ENCODE peak calls at places on chromosome 2, in seven cellular contexts. I is naive thymus-derived CD8-positive, alpha-beta T cell; M is HFFc6; Z is heart left ventricle; O is GM04503; C is lower leg skin; S is T-helper 2 cell. Y is an unnamed sample.

GRCh38 chr2:111157798-111158197 is 37.1 kb downstream of the BCL2L11 start:
- DNase-seq in I (no peak), M (no peak), Z (no peak), O (no peak), C (no peak), S (no peak), Y (no peak)

GRCh38 chr2:3535467-3535793 is 16.1 kb upstream of the ADI1 start:
- DNase-seq in I (no peak), M (no peak), Z (no peak), O (no peak), C (no peak), S (no peak), Y (no peak)

GRCh38 chr2:158043181-158043948 is 58.3 kb upstream of the UPP2 start:
- DNase-seq in I (no peak), M (no peak), Z (no peak), O (no peak), C (no peak), S (no peak), Y (no peak)

GRCh38 chr2:180314086-180314485 is 307.0 kb upstream of the CWC22 start:
- DNase-seq in I (no peak), M (peak; percentile 53), Z (no peak), O (no peak), C (no peak), S (no peak), Y (no peak)

GRCh38 chr2:217409939-217410820 is 550.3 kb upstream of the TNP1 start:
- DNase-seq in I (no peak), M (no peak), Z (peak; percentile 22), O (no peak), C (no peak), S (no peak), Y (no peak)

GRCh38 chr2:15159751-15160177 is 401.4 kb downstream of the NBAS start:
- DNase-seq in I (no peak), M (peak; percentile 62), Z (no peak), O (no peak), C (no peak), S (no peak), Y (no peak)

GRCh38 chr2:164386226-164386625 is 235.1 kb downstream of the GRB14 start:
- DNase-seq in I (no peak), M (no peak), Z (no peak), O (no peak), C (no peak), S (no peak), Y (no peak)

GRCh38 chr2:224404766-224405165 is 2.9 kb upstream of the FAM124B start:
- DNase-seq in I (no peak), M (no peak), Z (no peak), O (no peak), C (no peak), S (no peak), Y (no peak)

GRCh38 chr2:104412384-104412783 is 441.5 kb upstream of the POU3F3 start:
- DNase-seq in I (no peak), M (no peak), Z (no peak), O (no peak), C (no peak), S (no peak), Y (no peak)

GRCh38 chr2:65392609-65393008 is 39.8 kb downstream of the SPRED2 start:
- DNase-seq in I (no peak), M (no peak), Z (no peak), O (no peak), C (no peak), S (no peak), Y (no peak)

GRCh38 chr2:173654146-173654895 is 299.6 kb downstream of the CDCA7 start:
- DNase-seq in I (no peak), M (no peak), Z (no peak), O (no peak), C (no peak), S (no peak), Y (no peak)

GRCh38 chr2:138020432-138020831 is 56.2 kb downstream of the HNMT start:
- DNase-seq in I (no peak), M (no peak), Z (no peak), O (no peak), C (no peak), S (no peak), Y (no peak)

GRCh38 chr2:237435844-237436590 is 22.1 kb upstream of the COL6A3 start:
- DNase-seq in I (no peak), M (peak; percentile 91), Z (no peak), O (peak; percentile 86), C (no peak), S (no peak), Y (no peak)

GRCh38 chr2:71157124-71157802 is 26.8 kb downstream of the MPHOSPH10 start:
- DNase-seq in I (peak; percentile 74), M (peak; percentile 5), Z (peak; percentile 49), O (no peak), C (no peak), S (peak; percentile 40), Y (peak; percentile 56)

GRCh38 chr2:235621736-235622135 is 127.9 kb downstream of the AGAP1 start:
- DNase-seq in I (no peak), M (no peak), Z (no peak), O (no peak), C (no peak), S (no peak), Y (no peak)

GRCh38 chr2:225337183-225337582 is 62.3 kb upstream of the NYAP2 start:
- DNase-seq in I (no peak), M (peak; percentile 70), Z (no peak), O (peak; percentile 5), C (no peak), S (no peak), Y (no peak)

GRCh38 chr2:25228848-25229674 is 60.7 kb upstream of the POMC start:
- DNase-seq in I (peak; percentile 66), M (peak; percentile 58), Z (peak; percentile 77), O (peak; percentile 21), C (peak; percentile 94), S (no peak), Y (peak; percentile 10)

GRCh38 chr2:235162544-235163197 is 210.9 kb downstream of the SH3BP4 start:
- DNase-seq in I (no peak), M (peak; percentile 18), Z (no peak), O (no peak), C (no peak), S (no peak), Y (no peak)

GRCh38 chr2:37612382-37612781 is 59.1 kb downstream of the CDC42EP3 start:
- DNase-seq in I (no peak), M (no peak), Z (no peak), O (no peak), C (no peak), S (no peak), Y (no peak)

GRCh38 chr2:146652311-146652710 is 1192.5 kb upstream of the ACVR2A start:
- DNase-seq in I (no peak), M (peak; percentile 52), Z (no peak), O (no peak), C (no peak), S (no peak), Y (no peak)

GRCh38 chr2:38057651-38058410 is 18.1 kb downstream of the CYP1B1 start:
- DNase-seq in I (no peak), M (no peak), Z (no peak), O (no peak), C (no peak), S (no peak), Y (no peak)

GRCh38 chr2:1685957-1686783 is 58.1 kb downstream of the PXDN start:
- DNase-seq in I (peak; percentile 26), M (peak; percentile 52), Z (no peak), O (no peak), C (peak; percentile 76), S (no peak), Y (no peak)

GRCh38 chr2:23637011-23637778 is 252.2 kb downstream of the KLHL29 start:
- DNase-seq in I (no peak), M (peak; percentile 66), Z (peak; percentile 56), O (no peak), C (no peak), S (no peak), Y (no peak)

GRCh38 chr2:88656690-88657089 is 29.4 kb upstream of the EIF2AK3 start:
- DNase-seq in I (no peak), M (peak; percentile 39), Z (no peak), O (no peak), C (no peak), S (no peak), Y (no peak)

GRCh38 chr2:197183355-197183754 is 127.2 kb downstream of the ANKRD44 start:
- DNase-seq in I (no peak), M (no peak), Z (no peak), O (no peak), C (no peak), S (no peak), Y (no peak)

GRCh38 chr2:176188218-176188968 is at the start of gene HOXD1:
- DNase-seq in I (no peak), M (no peak), Z (peak; percentile 42), O (no peak), C (peak; percentile 87), S (no peak), Y (no peak)

GRCh38 chr2:42132966-42133641 is 36.0 kb upstream of the EML4 start:
- DNase-seq in I (peak; percentile 94), M (peak; percentile 97), Z (peak; percentile 84), O (peak; percentile 91), C (peak; percentile 96), S (peak; percentile 84), Y (peak; percentile 70)

GRCh38 chr2:158391361-158391760 is 65.2 kb downstream of the CCDC148 start:
- DNase-seq in I (no peak), M (no peak), Z (no peak), O (no peak), C (no peak), S (no peak), Y (no peak)

GRCh38 chr2:127811397-127811860 is 458 bp upstream of the WDR33 start:
- DNase-seq in I (peak; percentile 64), M (no peak), Z (no peak), O (no peak), C (no peak), S (no peak), Y (no peak)

GRCh38 chr2:86807462-86808275 is 17.0 kb upstream of the CD8A start:
- DNase-seq in I (peak; percentile 86), M (no peak), Z (no peak), O (no peak), C (peak; percentile 90), S (no peak), Y (peak; percentile 57)

GRCh38 chr2:71545572-71546274 is 92.4 kb downstream of the DYSF start:
- DNase-seq in I (peak; percentile 69), M (peak; percentile 34), Z (peak; percentile 45), O (no peak), C (no peak), S (no peak), Y (no peak)

GRCh38 chr2:98570356-98570755 is 38.0 kb downstream of the COA5 start:
- DNase-seq in I (no peak), M (no peak), Z (no peak), O (no peak), C (no peak), S (no peak), Y (no peak)

GRCh38 chr2:74690571-74690970 is 36.5 kb downstream of the SEMA4F start:
- DNase-seq in I (no peak), M (peak; percentile 57), Z (no peak), O (peak; percentile 25), C (no peak), S (no peak), Y (no peak)

GRCh38 chr2:205682239-205683021 is at the start of gene NRP2:
- DNase-seq in I (peak; percentile 68), M (peak; percentile 72), Z (peak; percentile 84), O (no peak), C (peak; percentile 96), S (peak; percentile 41), Y (no peak)

GRCh38 chr2:85324639-85325465 is 2.9 kb downstream of the TGOLN2 start:
- DNase-seq in I (no peak), M (no peak), Z (no peak), O (no peak), C (no peak), S (no peak), Y (no peak)

GRCh38 chr2:203648273-203648672 is 58.2 kb upstream of the CD28 start:
- DNase-seq in I (no peak), M (no peak), Z (no peak), O (no peak), C (no peak), S (no peak), Y (no peak)

GRCh38 chr2:180583441-180584140 is 396.8 kb upstream of the UBE2E3 start:
- DNase-seq in I (no peak), M (no peak), Z (no peak), O (no peak), C (no peak), S (no peak), Y (no peak)